ENCODE peak calls at places on chromosome 14, in eight cellular contexts. S is NCI-H1105 treated with DMSO at 0.1 percent for 48 hours, Q is iris pigment epithelial cell, T is substantia nigra, M is NCI-H2171 treated with DMSO at 0.1 percent for 48 hours, C is NCI-H1694, B is occipital lobe, D is psoas muscle. N is an unnamed sample.

GRCh38 chr14:51335521-51335920 is 95.5 kb downstream of the TMX1 start:
- DNase-seq in T (no peak), B (no peak), M (no peak), S (no peak), C (no peak), D (peak; percentile 75), Q (peak; percentile 40), N (no peak)

GRCh38 chr14:71371711-71372396 is 464.6 kb downstream of the PCNX1 start:
- DNase-seq in D (no peak), T (no peak), Q (peak; percentile 83), C (no peak), B (no peak), S (no peak), M (no peak), N (peak; percentile 6)

GRCh38 chr14:100246809-100247428 is 8.0 kb downstream of the YY1 start:
- DNase-seq in Q (peak; percentile 44), D (no peak), C (peak; percentile 95), T (no peak), S (peak; percentile 55), M (peak; percentile 80), B (no peak), N (no peak)

GRCh38 chr14:75158843-75159614 is 17.4 kb downstream of the TMED10 start:
- DNase-seq in T (no peak), B (no peak), C (no peak), S (no peak), Q (peak; percentile 47), D (no peak), M (no peak), N (no peak)

GRCh38 chr14:52895000-52895399 is 55.9 kb downstream of the FERMT2 start:
- DNase-seq in B (no peak), M (no peak), C (no peak), Q (peak; percentile 80), D (no peak), S (no peak), T (no peak), N (no peak)

GRCh38 chr14:74619672-74620131 is 7.7 kb upstream of the LTBP2 start:
- DNase-seq in S (no peak), C (no peak), B (no peak), Q (peak; percentile 99), D (peak; percentile 93), T (no peak), M (no peak), N (peak; percentile 34)

GRCh38 chr14:104813286-104813685 is 12.4 kb downstream of the ZBTB42 start:
- DNase-seq in C (no peak), T (no peak), B (no peak), D (no peak), S (no peak), Q (no peak), M (no peak), N (no peak)

GRCh38 chr14:85535916-85536834 is 6.2 kb downstream of the FLRT2 start:
- DNase-seq in D (no peak), C (no peak), T (no peak), S (peak; percentile 48), B (no peak), Q (peak; percentile 80), M (peak; percentile 67), N (no peak)

GRCh38 chr14:32491413-32492016 is 162.4 kb downstream of the AKAP6 start:
- DNase-seq in B (no peak), T (no peak), C (no peak), Q (no peak), D (no peak), M (no peak), S (no peak), N (no peak)

GRCh38 chr14:25406818-25407217 is 356.9 kb upstream of the STXBP6 start:
- DNase-seq in Q (peak; percentile 19), M (peak; percentile 9), T (no peak), B (no peak), S (peak; percentile 62), D (no peak), C (peak; percentile 76), N (no peak)

GRCh38 chr14:73463411-73463810 is 5.1 kb upstream of the NUMB start:
- DNase-seq in B (no peak), T (no peak), M (peak; percentile 22), Q (peak; percentile 99), S (no peak), C (no peak), D (peak; percentile 70), N (peak; percentile 45)

GRCh38 chr14:103115845-103116572 is 7.3 kb upstream of the TNFAIP2 start:
- DNase-seq in T (no peak), C (no peak), B (no peak), M (no peak), S (no peak), Q (peak; percentile 66), D (no peak), N (no peak)

GRCh38 chr14:74917646-74918081 is 5.4 kb downstream of the RPS6KL1 start:
- DNase-seq in C (no peak), Q (peak; percentile 17), M (no peak), T (no peak), B (no peak), S (no peak), D (peak; percentile 89), N (no peak)

GRCh38 chr14:88195676-88196075 is 127.4 kb downstream of the KCNK10 start:
- DNase-seq in D (no peak), S (no peak), M (no peak), C (no peak), T (no peak), B (peak; percentile 16), Q (no peak), N (no peak)

GRCh38 chr14:74179775-74180354 is 59.4 kb upstream of the VSX2 start:
- DNase-seq in M (no peak), C (no peak), Q (no peak), T (no peak), D (no peak), S (no peak), B (no peak), N (no peak)

GRCh38 chr14:91890291-91890749 is 23.0 kb upstream of the TC2N start:
- DNase-seq in T (peak; percentile 32), B (peak; percentile 21), D (no peak), C (no peak), Q (peak; percentile 35), S (no peak), M (no peak), N (no peak)

GRCh38 chr14:71675902-71676291 is 256.3 kb upstream of the RGS6 start:
- DNase-seq in Q (peak; percentile 51), S (no peak), C (no peak), D (no peak), T (no peak), B (no peak), M (no peak), N (no peak)

GRCh38 chr14:21521526-21521925 is 4.6 kb downstream of the SALL2 start:
- DNase-seq in T (no peak), B (no peak), S (no peak), D (no peak), Q (peak; percentile 74), C (no peak), M (no peak), N (no peak)

N was measured in NK-92 treated with Interleukin-12 subunit alpha and Interleukin-12 subunit beta, amount 100 ng/mL, for 24 hours.